ENCODE peak calls at places on chromosome 1, in ten cellular contexts. K is MM.1S, X is H1, M is fibroblast of mammary gland, Q is dorsolateral prefrontal cortex, S is GM12865, L is fibroblast of lung, J is fibroblast of pulmonary artery, G is psoas muscle, W is HFF-Myc. B is an unnamed sample.

GRCh38 chr1:211715976-211716375 is 40.6 kb upstream of the NEK2 start:
- DNase-seq in K (no peak), X (no peak), M (no peak), Q (no peak), S (no peak), L (no peak), J (no peak), G (no peak), W (no peak), B (no peak)

GRCh38 chr1:226148121-226148648 is 38.4 kb downstream of the ACBD3 start:
- DNase-seq in K (peak), X (no peak), M (no peak), Q (no peak), S (no peak), L (no peak), J (no peak), G (no peak), W (no peak), B (no peak)

GRCh38 chr1:109299087-109299983 is 7.5 kb downstream of the MYBPHL start:
- DNase-seq in K (no peak), X (no peak), M (peak), Q (peak), S (no peak), L (peak), J (peak), G (peak), W (no peak), B (peak)

GRCh38 chr1:10530281-10530740 is 55.6 kb downstream of the PEX14 start:
- DNase-seq in K (no peak), X (peak), M (no peak), Q (no peak), S (no peak), L (peak), J (peak), G (no peak), W (no peak), B (no peak)

GRCh38 chr1:203340112-203340804 is 10.7 kb downstream of the FMOD start:
- DNase-seq in K (peak), X (no peak), M (peak), Q (peak), S (peak), L (peak), J (peak), G (peak), W (peak), B (peak)

GRCh38 chr1:172909606-172910326 is 141.0 kb downstream of the TNFSF18 start:
- DNase-seq in K (no peak), X (no peak), M (peak), Q (no peak), S (no peak), L (peak), J (peak), G (no peak), W (peak), B (peak)

GRCh38 chr1:26862781-26863676 is at the start of gene SFN:
- DNase-seq in K (peak), X (peak), M (no peak), Q (no peak), S (peak), L (no peak), J (no peak), G (no peak), W (no peak), B (no peak)

GRCh38 chr1:58608297-58608696 is 31.2 kb upstream of the TACSTD2 start:
- DNase-seq in K (no peak), X (no peak), M (no peak), Q (no peak), S (no peak), L (peak), J (no peak), G (no peak), W (no peak), B (no peak)

GRCh38 chr1:63701187-63701586 is 72.6 kb upstream of the ROR1 start:
- DNase-seq in K (no peak), X (no peak), M (no peak), Q (no peak), S (no peak), L (no peak), J (no peak), G (no peak), W (no peak), B (no peak)

GRCh38 chr1:174217787-174218574 is 58.7 kb downstream of the RABGAP1L start:
- DNase-seq in K (peak), X (no peak), M (peak), Q (no peak), S (peak), L (peak), J (peak), G (no peak), W (peak), B (peak)

GRCh38 chr1:168672278-168672677 is 56.7 kb downstream of the DPT start:
- DNase-seq in K (no peak), X (no peak), M (no peak), Q (no peak), S (no peak), L (no peak), J (no peak), G (no peak), W (no peak), B (no peak)

GRCh38 chr1:116870322-116870721 is 39.4 kb upstream of the PTGFRN start:
- DNase-seq in K (no peak), X (no peak), M (peak), Q (no peak), S (no peak), L (no peak), J (no peak), G (no peak), W (no peak), B (no peak)

GRCh38 chr1:203289281-203289981 is 15.9 kb upstream of the BTG2 start:
- DNase-seq in K (peak), X (no peak), M (no peak), Q (no peak), S (peak), L (no peak), J (no peak), G (no peak), W (no peak), B (no peak)

GRCh38 chr1:38287036-38287435 is 240.4 kb upstream of the POU3F1 start:
- DNase-seq in K (no peak), X (no peak), M (no peak), Q (no peak), S (no peak), L (no peak), J (no peak), G (no peak), W (no peak), B (no peak)

GRCh38 chr1:48341221-48341620 is 118.7 kb downstream of the SLC5A9 start:
- DNase-seq in K (no peak), X (no peak), M (no peak), Q (no peak), S (no peak), L (peak), J (peak), G (no peak), W (no peak), B (peak)

GRCh38 chr1:21246905-21247642 is 43.2 kb downstream of the ECE1 start:
- DNase-seq in K (no peak), X (no peak), M (no peak), Q (no peak), S (no peak), L (no peak), J (no peak), G (no peak), W (no peak), B (no peak)

GRCh38 chr1:89972024-89972423 is 22.9 kb upstream of the ZNF326 start:
- DNase-seq in K (no peak), X (no peak), M (no peak), Q (no peak), S (no peak), L (no peak), J (no peak), G (no peak), W (no peak), B (no peak)

GRCh38 chr1:2405588-2406295 is 6.6 kb downstream of the PEX10 start:
- DNase-seq in K (no peak), X (no peak), M (peak), Q (no peak), S (no peak), L (peak), J (no peak), G (no peak), W (no peak), B (no peak)

GRCh38 chr1:84573967-84574842 is at the start of gene CTBS:
- DNase-seq in K (peak), X (peak), M (peak), Q (peak), S (peak), L (peak), J (peak), G (peak), W (peak), B (peak)
- TF ChIP-seq CTCF in K (no peak), X (no peak), M (no peak), Q (no peak), S (no peak), L (no peak), J (no peak), G (no peak), W (no peak), B (no peak)

DNA sequence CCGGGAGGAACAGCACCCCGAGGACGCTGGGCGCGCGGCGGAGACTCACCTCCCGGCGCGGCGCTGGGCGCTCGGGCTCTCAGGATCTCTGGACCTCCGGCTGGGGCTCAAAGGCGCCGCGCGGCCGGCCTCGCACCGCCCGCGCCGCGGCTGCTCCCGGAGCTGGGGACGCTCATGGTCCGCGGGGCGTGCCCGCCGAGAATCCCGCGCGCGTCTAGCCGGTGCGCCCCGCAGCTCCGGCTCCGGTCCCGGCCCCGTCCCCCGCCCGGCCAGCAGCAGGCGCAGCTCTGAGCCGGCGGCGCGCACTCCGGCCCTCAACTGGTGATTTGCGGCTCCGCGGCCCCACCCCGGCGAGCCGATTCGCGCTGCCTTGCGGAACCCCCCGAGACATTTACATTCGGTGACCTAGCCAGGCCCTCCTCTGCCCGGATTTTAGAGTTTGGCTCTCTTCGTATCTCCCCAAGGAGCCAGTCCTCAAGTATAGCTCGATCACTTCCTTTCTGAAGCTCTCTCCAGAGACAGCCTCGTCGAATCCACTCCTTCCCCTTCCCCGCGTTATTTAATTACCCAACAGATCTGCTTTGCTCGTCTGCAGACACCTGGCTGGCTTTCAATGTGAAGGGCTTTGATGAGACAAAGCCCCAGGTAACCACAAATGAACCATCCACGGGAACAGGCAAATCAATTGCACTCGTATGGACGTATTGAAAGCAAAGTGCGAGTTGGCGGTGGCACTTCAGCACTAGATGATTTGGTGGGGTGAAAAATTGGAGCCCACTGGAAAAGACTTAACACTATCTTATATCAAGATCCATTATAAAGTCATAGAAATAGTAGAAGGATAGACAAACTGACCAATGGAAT is at the start of gene BCAR3:
- DNase-seq in K (no peak), X (peak), M (peak), Q (peak), S (peak), L (peak), J (peak), G (peak), W (no peak), B (peak)
- H3K4me3 ChIP-seq in K (peak), X (peak), M (peak), Q (peak), S (peak), L (peak), J (peak), G (peak), W (peak), B (peak)

GRCh38 chr1:171141336-171142051 is 43.6 kb upstream of the FMO2 start:
- DNase-seq in K (no peak), X (no peak), M (peak), Q (no peak), S (no peak), L (peak), J (peak), G (no peak), W (peak), B (peak)
- TF ChIP-seq CTCF in K (no peak), X (peak), M (peak), Q (no peak), S (no peak), L (peak), J (peak), G (no peak), W (peak), B (peak)

GRCh38 chr1:171142451-171143121 is 42.5 kb upstream of the FMO2 start:
- DNase-seq in K (no peak), X (no peak), M (peak), Q (no peak), S (no peak), L (peak), J (peak), G (no peak), W (peak), B (peak)
- H3K4me3 ChIP-seq in K (no peak), X (no peak), M (no peak), Q (no peak), S (no peak), L (peak), J (no peak), G (peak), W (peak), B (no peak)

GRCh38 chr1:9376886-9377333 is 84.2 kb downstream of the SPSB1 start:
- DNase-seq in K (no peak), X (no peak), M (peak), Q (no peak), S (no peak), L (peak), J (peak), G (peak), W (no peak), B (peak)
- TF ChIP-seq CTCF in K (no peak), X (no peak), M (no peak), Q (no peak), S (no peak), L (no peak), J (no peak), G (no peak), W (no peak), B (no peak)

GRCh38 chr1:19208710-19209438 is 1.2 kb downstream of the UBR4 start:
- DNase-seq in K (no peak), X (no peak), M (peak), Q (no peak), S (no peak), L (peak), J (peak), G (no peak), W (no peak), B (peak)
- H3K4me3 ChIP-seq in K (peak), X (peak), M (peak), Q (peak), S (peak), L (peak), J (peak), G (peak), W (peak), B (peak)

DNA sequence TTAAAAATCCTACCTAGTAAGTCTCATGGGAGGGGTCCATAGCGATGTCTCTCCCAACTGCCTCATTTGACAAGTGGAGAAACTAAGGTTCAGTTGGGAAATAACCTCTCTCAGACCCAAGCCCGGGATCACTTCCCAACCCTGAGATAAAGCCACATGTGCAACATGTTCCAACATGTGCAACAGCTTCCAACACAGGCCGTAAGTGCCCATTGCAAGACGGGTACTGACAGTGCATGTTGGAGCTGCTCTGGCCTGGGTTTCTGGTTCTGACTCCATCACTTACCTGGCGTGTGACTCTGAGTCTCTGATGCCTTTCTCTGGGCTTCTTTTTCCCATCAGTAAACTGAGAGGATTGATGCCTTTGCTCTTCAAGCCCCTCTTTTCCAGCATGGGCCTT is 38.0 kb upstream of the FOXO6 start:
- DNase-seq in K (no peak), X (no peak), M (no peak), Q (no peak), S (no peak), L (no peak), J (no peak), G (no peak), W (no peak), B (no peak)
- TF ChIP-seq CTCF in K (no peak), X (no peak), M (no peak), Q (no peak), S (no peak), L (no peak), J (no peak), G (no peak), W (no peak), B (no peak)

B was measured in cardiac fibroblast.